ENCODE peak calls at places on chromosomes 3 and 15, in four cellular contexts. One of them, this sample, is unnamed.

GRCh38 chr15:60740787-60741354 is 261.9 kb upstream of the ICE2 start:
- DNase-seq in aorta: no peak
- DNase-seq in mammary epithelial cell: no peak
- DNase-seq in CD8-positive, alpha-beta memory T cell: no peak
- DNase-seq in this sample: peak; percentile 51

GRCh38 chr3:192795021-192795420 is 67.7 kb upstream of the FGF12 start:
- DNase-seq in aorta: no peak
- DNase-seq in mammary epithelial cell: no peak
- DNase-seq in CD8-positive, alpha-beta memory T cell: no peak
- DNase-seq in this sample: no peak

GRCh38 chr3:160869825-160870224 is 113.8 kb downstream of the PPM1L start:
- DNase-seq in mammary epithelial cell: peak; percentile 64
- DNase-seq in CD8-positive, alpha-beta memory T cell: no peak
- DNase-seq in aorta: no peak
- DNase-seq in this sample: peak; percentile 70

GRCh38 chr15:28094732-28095521 is 4.2 kb downstream of the OCA2 start:
- DNase-seq in CD8-positive, alpha-beta memory T cell: no peak
- DNase-seq in mammary epithelial cell: no peak
- DNase-seq in aorta: peak; percentile 72
- DNase-seq in this sample: peak; percentile 81

GRCh38 chr3:73094127-73094526 is 32.7 kb downstream of the EBLN2 start:
- DNase-seq in mammary epithelial cell: peak; percentile 64
- DNase-seq in CD8-positive, alpha-beta memory T cell: no peak
- DNase-seq in aorta: no peak
- DNase-seq in this sample: no peak

GRCh38 chr15:74227968-74228722 is 8.0 kb upstream of the CCDC33 start:
- DNase-seq in CD8-positive, alpha-beta memory T cell: no peak
- DNase-seq in mammary epithelial cell: no peak
- DNase-seq in aorta: no peak
- DNase-seq in this sample: no peak

GRCh38 chr3:165206454-165207266 is 10.5 kb upstream of the SLITRK3 start:
- DNase-seq in mammary epithelial cell: peak; percentile 60
- DNase-seq in aorta: peak; percentile 83
- DNase-seq in CD8-positive, alpha-beta memory T cell: no peak
- DNase-seq in this sample: peak; percentile 88

GRCh38 chr3:182671942-182672341 is 121.4 kb upstream of the ATP11B start:
- DNase-seq in CD8-positive, alpha-beta memory T cell: no peak
- DNase-seq in mammary epithelial cell: peak; percentile 71
- DNase-seq in aorta: no peak
- DNase-seq in this sample: peak; percentile 67

GRCh38 chr3:129317876-129318275 is 39.2 kb downstream of the HMCES start:
- DNase-seq in mammary epithelial cell: no peak
- DNase-seq in CD8-positive, alpha-beta memory T cell: no peak
- DNase-seq in aorta: no peak
- DNase-seq in this sample: no peak

GRCh38 chr3:55897573-55898224 is 410.6 kb upstream of the WNT5A start:
- DNase-seq in CD8-positive, alpha-beta memory T cell: no peak
- DNase-seq in aorta: no peak
- DNase-seq in mammary epithelial cell: peak; percentile 45
- DNase-seq in this sample: no peak

GRCh38 chr3:46517782-46518181 is 20.0 kb downstream of the RTP3 start:
- DNase-seq in mammary epithelial cell: no peak
- DNase-seq in aorta: no peak
- DNase-seq in CD8-positive, alpha-beta memory T cell: no peak
- DNase-seq in this sample: no peak

GRCh38 chr3:68919000-68919399 is 13.3 kb downstream of the TAFA4 start:
- DNase-seq in mammary epithelial cell: peak; percentile 13
- DNase-seq in aorta: no peak
- DNase-seq in CD8-positive, alpha-beta memory T cell: no peak
- DNase-seq in this sample: no peak

GRCh38 chr3:157231071-157231470 is 71.1 kb upstream of the CCNL1 start:
- DNase-seq in mammary epithelial cell: no peak
- DNase-seq in CD8-positive, alpha-beta memory T cell: no peak
- DNase-seq in aorta: no peak
- DNase-seq in this sample: no peak

GRCh38 chr3:167837430-167837829 is 101.9 kb downstream of the SERPINI1 start:
- DNase-seq in CD8-positive, alpha-beta memory T cell: no peak
- DNase-seq in mammary epithelial cell: no peak
- DNase-seq in aorta: no peak
- DNase-seq in this sample: no peak

GRCh38 chr3:58222161-58222724 is 11.5 kb upstream of the DNASE1L3 start:
- DNase-seq in aorta: no peak
- DNase-seq in CD8-positive, alpha-beta memory T cell: no peak
- DNase-seq in mammary epithelial cell: peak; percentile 59
- DNase-seq in this sample: peak; percentile 17

GRCh38 chr3:197322149-197322548 is 23.7 kb upstream of the DLG1 start:
- DNase-seq in mammary epithelial cell: no peak
- DNase-seq in CD8-positive, alpha-beta memory T cell: no peak
- DNase-seq in aorta: no peak
- DNase-seq in this sample: no peak

GRCh38 chr15:25700916-25701315 is 162.2 kb downstream of the ATP10A start:
- DNase-seq in mammary epithelial cell: no peak
- DNase-seq in aorta: no peak
- DNase-seq in CD8-positive, alpha-beta memory T cell: no peak
- DNase-seq in this sample: no peak

GRCh38 chr15:58545307-58546065 is 113.7 kb downstream of the LIPC start:
- DNase-seq in CD8-positive, alpha-beta memory T cell: no peak
- DNase-seq in mammary epithelial cell: no peak
- DNase-seq in aorta: no peak
- DNase-seq in this sample: peak; percentile 19

GRCh38 chr3:13706886-13707285 is 158.0 kb downstream of the FBLN2 start:
- DNase-seq in mammary epithelial cell: no peak
- DNase-seq in CD8-positive, alpha-beta memory T cell: peak; percentile 19
- DNase-seq in aorta: peak; percentile 12
- DNase-seq in this sample: peak; percentile 11

GRCh38 chr15:87724330-87724729 is 532.2 kb downstream of the NTRK3 start:
- DNase-seq in mammary epithelial cell: no peak
- DNase-seq in aorta: no peak
- DNase-seq in CD8-positive, alpha-beta memory T cell: no peak
- DNase-seq in this sample: no peak

GRCh38 chr3:178588593-178588992 is 52.4 kb downstream of the KCNMB2 start:
- DNase-seq in mammary epithelial cell: no peak
- DNase-seq in CD8-positive, alpha-beta memory T cell: no peak
- DNase-seq in aorta: no peak
- DNase-seq in this sample: no peak

GRCh38 chr3:100277255-100277800 is 16.5 kb downstream of the TBC1D23 start:
- DNase-seq in CD8-positive, alpha-beta memory T cell: no peak
- DNase-seq in aorta: no peak
- DNase-seq in mammary epithelial cell: no peak
- DNase-seq in this sample: no peak

GRCh38 chr3:158789592-158789991 is 12.3 kb upstream of the MFSD1 start:
- DNase-seq in mammary epithelial cell: peak; percentile 43
- DNase-seq in aorta: no peak
- DNase-seq in CD8-positive, alpha-beta memory T cell: no peak
- DNase-seq in this sample: no peak

GRCh38 chr3:153631664-153632063 is 469.6 kb downstream of the RAP2B start:
- DNase-seq in CD8-positive, alpha-beta memory T cell: no peak
- DNase-seq in mammary epithelial cell: no peak
- DNase-seq in aorta: no peak
- DNase-seq in this sample: no peak

GRCh38 chr15:62717496-62717895 is 325.1 kb upstream of the TPM1 start:
- DNase-seq in mammary epithelial cell: no peak
- DNase-seq in aorta: no peak
- DNase-seq in CD8-positive, alpha-beta memory T cell: no peak
- DNase-seq in this sample: no peak
- H3K4me3 ChIP-seq in mammary epithelial cell: no peak overlapping the region
- H3K4me3 ChIP-seq in aorta: no peak overlapping the region
- H3K4me3 ChIP-seq in CD8-positive, alpha-beta memory T cell: no peak overlapping the region
- H3K4me3 ChIP-seq in this sample: no peak overlapping the region

DNA sequence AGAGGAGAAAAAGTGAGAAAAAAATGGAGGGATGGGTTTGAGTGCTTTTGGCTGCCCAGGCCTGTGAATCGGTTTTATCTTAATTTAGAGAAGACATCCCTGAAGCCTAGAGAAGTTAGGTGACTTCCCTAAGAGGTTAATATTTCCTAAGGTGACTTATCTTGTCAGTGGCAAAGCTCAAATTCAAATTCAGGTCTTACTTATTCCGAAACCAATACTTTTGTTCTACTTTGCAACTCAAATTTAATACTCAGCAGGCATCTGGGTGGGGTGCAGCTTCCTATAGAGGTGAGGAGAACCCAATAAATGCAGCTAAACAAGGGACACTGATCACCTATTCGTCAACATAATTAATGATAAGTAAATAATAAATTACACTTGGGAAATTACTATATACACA is 54.9 kb upstream of the MYRIP start:
- DNase-seq in aorta: no peak
- DNase-seq in mammary epithelial cell: no peak
- DNase-seq in CD8-positive, alpha-beta memory T cell: no peak
- DNase-seq in this sample: no peak
- H3K27ac ChIP-seq in aorta: no peak overlapping the region
- H3K27ac ChIP-seq in mammary epithelial cell: no peak overlapping the region
- H3K27ac ChIP-seq in CD8-positive, alpha-beta memory T cell: no peak overlapping the region
- H3K27ac ChIP-seq in this sample: no peak overlapping the region

GRCh38 chr15:98817745-98818144 is 169.4 kb downstream of the IGF1R start:
- DNase-seq in CD8-positive, alpha-beta memory T cell: no peak
- DNase-seq in aorta: no peak
- DNase-seq in mammary epithelial cell: no peak
- DNase-seq in this sample: no peak

GRCh38 chr15:98815207-98815606 is 166.9 kb downstream of the IGF1R start:
- DNase-seq in mammary epithelial cell: peak; percentile 40
- DNase-seq in aorta: no peak
- DNase-seq in CD8-positive, alpha-beta memory T cell: no peak
- DNase-seq in this sample: no peak

GRCh38 chr15:98809273-98809672 is 160.9 kb downstream of the IGF1R start:
- DNase-seq in CD8-positive, alpha-beta memory T cell: no peak
- DNase-seq in mammary epithelial cell: no peak
- DNase-seq in aorta: peak; percentile 66
- DNase-seq in this sample: no peak

GRCh38 chr15:98813956-98814355 is 165.6 kb downstream of the IGF1R start:
- DNase-seq in CD8-positive, alpha-beta memory T cell: no peak
- DNase-seq in aorta: no peak
- DNase-seq in mammary epithelial cell: no peak
- DNase-seq in this sample: no peak

GRCh38 chr15:98812711-98813441 is 164.5 kb downstream of the IGF1R start:
- DNase-seq in mammary epithelial cell: no peak
- DNase-seq in CD8-positive, alpha-beta memory T cell: no peak
- DNase-seq in aorta: no peak
- DNase-seq in this sample: no peak
- H3K9me3 ChIP-seq in mammary epithelial cell: no peaks in the 10 kb centered on the region
- H3K9me3 ChIP-seq in CD8-positive, alpha-beta memory T cell: no peaks in the 10 kb centered on the region
- H3K9me3 ChIP-seq in aorta: no peaks in the 10 kb centered on the region
- H3K9me3 ChIP-seq in this sample: no peaks in the 10 kb centered on the region

DNA sequence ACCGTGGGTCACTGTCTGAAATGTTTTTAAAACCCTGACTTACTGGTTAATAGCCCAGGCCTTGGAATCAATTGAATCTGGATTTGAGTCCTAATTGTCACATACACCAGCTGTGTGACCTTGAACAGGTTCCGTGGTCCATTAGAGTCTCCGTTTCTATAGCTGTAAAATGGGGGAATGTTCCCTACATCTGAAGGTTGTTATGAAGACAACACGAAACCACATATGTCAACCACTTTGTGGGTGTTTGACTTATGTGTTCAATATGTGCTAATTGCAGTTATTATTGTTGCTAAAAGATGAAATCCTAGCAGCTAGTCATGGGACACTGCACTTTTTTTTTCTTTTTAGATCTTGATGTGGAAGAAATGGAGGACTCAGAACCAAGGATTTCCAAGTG is 35.3 kb downstream of the ZBTB38 start:
- DNase-seq in CD8-positive, alpha-beta memory T cell: no peak
- DNase-seq in aorta: no peak
- DNase-seq in mammary epithelial cell: no peak
- DNase-seq in this sample: no peak
- H3K4me3 ChIP-seq in CD8-positive, alpha-beta memory T cell: peak overlapping the region; percentile 75
- H3K4me3 ChIP-seq in aorta: peak overlapping the region; percentile 96
- H3K4me3 ChIP-seq in mammary epithelial cell: no peak overlapping the region
- H3K4me3 ChIP-seq in this sample: no peak overlapping the region

GRCh38 chr3:52534281-52535183 is 875 bp upstream of the NT5DC2 start:
- DNase-seq in mammary epithelial cell: no peak
- DNase-seq in CD8-positive, alpha-beta memory T cell: no peak
- DNase-seq in aorta: peak; percentile 56
- DNase-seq in this sample: no peak

GRCh38 chr3:52536369-52537164 is at the start of gene UQCC5:
- DNase-seq in mammary epithelial cell: peak; percentile 99
- DNase-seq in aorta: peak; percentile 99
- DNase-seq in CD8-positive, alpha-beta memory T cell: peak; percentile 98
- DNase-seq in this sample: peak; percentile 99

GRCh38 chr3:52537165-52537635 is 795 bp downstream of the UQCC5 start:
- DNase-seq in aorta: no peak
- DNase-seq in mammary epithelial cell: no peak
- DNase-seq in CD8-positive, alpha-beta memory T cell: no peak
- DNase-seq in this sample: no peak

GRCh38 chr3:52536112-52536368 is 365 bp upstream of the UQCC5 start:
- DNase-seq in CD8-positive, alpha-beta memory T cell: no peak
- DNase-seq in aorta: no peak
- DNase-seq in mammary epithelial cell: no peak
- DNase-seq in this sample: no peak

DNA sequence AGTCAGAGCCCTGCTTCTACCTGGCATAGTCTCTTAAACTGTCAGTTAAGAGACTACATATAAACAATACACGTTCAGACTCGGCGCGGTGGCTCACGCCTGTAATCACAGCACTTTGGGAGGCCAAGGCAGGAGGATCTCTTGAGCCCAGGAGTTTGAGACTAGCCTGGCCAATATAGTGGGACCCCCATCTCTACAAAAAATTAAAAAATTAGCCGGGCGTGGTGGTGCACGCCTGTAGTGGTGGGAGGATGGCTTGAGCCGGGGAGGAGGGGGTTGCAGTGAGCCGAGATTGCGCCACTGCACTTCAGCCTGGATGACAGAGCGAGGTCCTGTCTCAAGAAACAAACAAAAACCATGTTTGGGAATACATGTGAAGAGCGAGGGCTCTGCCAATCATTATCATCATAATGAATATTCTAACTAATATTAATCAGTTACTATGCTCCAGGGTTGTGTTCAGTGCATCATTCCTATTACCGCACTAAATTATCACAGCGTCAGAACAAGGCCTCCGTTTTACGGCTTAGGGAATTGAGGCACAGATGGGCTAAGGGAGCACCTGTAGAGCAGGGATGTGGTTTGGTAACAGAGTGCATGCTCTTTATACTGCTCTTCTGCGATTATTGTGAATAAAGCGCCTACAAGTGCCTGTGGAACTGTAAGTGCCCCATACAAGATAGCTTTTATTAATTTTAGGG is 844 bp upstream of the UQCC5 start:
- DNase-seq in CD8-positive, alpha-beta memory T cell: no peak
- DNase-seq in aorta: no peak
- DNase-seq in mammary epithelial cell: no peak
- DNase-seq in this sample: no peak
- H3K27ac ChIP-seq in CD8-positive, alpha-beta memory T cell: no peak overlapping the region
- H3K27ac ChIP-seq in aorta: no peak overlapping the region
- H3K27ac ChIP-seq in mammary epithelial cell: no peak overlapping the region
- H3K27ac ChIP-seq in this sample: no peak overlapping the region

GRCh38 chr3:50215529-50215928 is 10.5 kb downstream of the SLC38A3 start:
- DNase-seq in mammary epithelial cell: no peak
- DNase-seq in CD8-positive, alpha-beta memory T cell: no peak
- DNase-seq in aorta: no peak
- DNase-seq in this sample: no peak

GRCh38 chr3:50213383-50213782 is 8.3 kb downstream of the SLC38A3 start:
- DNase-seq in CD8-positive, alpha-beta memory T cell: no peak
- DNase-seq in mammary epithelial cell: no peak
- DNase-seq in aorta: no peak
- DNase-seq in this sample: no peak

GRCh38 chr3:50212502-50212901 is 7.4 kb downstream of the SLC38A3 start:
- DNase-seq in mammary epithelial cell: no peak
- DNase-seq in aorta: no peak
- DNase-seq in CD8-positive, alpha-beta memory T cell: no peak
- DNase-seq in this sample: no peak

GRCh38 chr3:50212971-50213370 is 7.9 kb downstream of the SLC38A3 start:
- DNase-seq in mammary epithelial cell: no peak
- DNase-seq in aorta: no peak
- DNase-seq in CD8-positive, alpha-beta memory T cell: no peak
- DNase-seq in this sample: no peak

GRCh38 chr3:50214824-50215223 is 9.8 kb downstream of the SLC38A3 start:
- DNase-seq in CD8-positive, alpha-beta memory T cell: no peak
- DNase-seq in mammary epithelial cell: no peak
- DNase-seq in aorta: no peak
- DNase-seq in this sample: no peak
- H3K9me3 ChIP-seq in CD8-positive, alpha-beta memory T cell: no peaks in the 10 kb centered on the region
- H3K9me3 ChIP-seq in mammary epithelial cell: no peaks in the 10 kb centered on the region
- H3K9me3 ChIP-seq in aorta: no peaks in the 10 kb centered on the region
- H3K9me3 ChIP-seq in this sample: no peaks in the 10 kb centered on the region